ENCODE peak calls at places on chromosomes 5 and 9, in eight cellular contexts. F, H, A, G, Z, X, R and C are unnamed samples.

GRCh38 chr9:85053206-85053605 is 383.7 kb downstream of the NTRK2 start:
- DNase-seq in F (no peak), X (no peak), R (no peak), A (no peak), H (no peak), Z (no peak), G (peak; percentile 20), C (no peak)

GRCh38 chr5:85320495-85320894 is 935.8 kb upstream of the EDIL3 start:
- DNase-seq in G (no peak), F (no peak), Z (no peak), H (no peak), A (no peak), X (no peak), R (no peak), C (no peak)

GRCh38 chr5:78269088-78269703 is 25.3 kb downstream of the AP3B1 start:
- DNase-seq in F (peak; percentile 35), A (peak; percentile 39), X (no peak), R (no peak), H (no peak), Z (no peak), G (peak; percentile 15), C (no peak)

GRCh38 chr5:133704411-133704810 is 92.1 kb upstream of the FSTL4 start:
- DNase-seq in X (no peak), Z (no peak), G (no peak), A (no peak), H (no peak), F (no peak), R (no peak), C (no peak)

GRCh38 chr9:134895849-134896833 is 15.5 kb downstream of the FCN2 start:
- DNase-seq in Z (no peak), F (peak; percentile 90), R (peak; percentile 55), G (peak; percentile 86), X (no peak), H (peak; percentile 92), A (peak; percentile 53), C (peak; percentile 69)

GRCh38 chr5:159184236-159184635 is 25.1 kb downstream of the RNF145 start:
- DNase-seq in G (peak; percentile 66), Z (no peak), A (peak; percentile 50), F (no peak), R (no peak), H (no peak), X (no peak), C (no peak)

GRCh38 chr9:136545065-136545965 is 533 bp downstream of the NOTCH1 start:
- DNase-seq in Z (no peak), R (peak; percentile 25), G (no peak), F (no peak), H (peak; percentile 43), A (peak; percentile 58), X (peak; percentile 55), C (no peak)

GRCh38 chr5:150298701-150299451 is 3.8 kb downstream of the ARSI start:
- DNase-seq in A (peak; percentile 99), H (peak; percentile 77), Z (no peak), F (no peak), R (peak; percentile 97), X (peak; percentile 24), G (peak; percentile 97), C (no peak)

GRCh38 chr9:131658753-131659129 is 81.1 kb downstream of the RAPGEF1 start:
- DNase-seq in A (no peak), Z (no peak), F (no peak), R (no peak), G (no peak), H (no peak), X (no peak), C (no peak)

GRCh38 chr5:52800394-52801213 is 12.9 kb downstream of the ITGA1 start:
- DNase-seq in R (peak; percentile 79), X (peak; percentile 73), G (peak; percentile 83), Z (peak; percentile 76), A (peak; percentile 91), F (peak; percentile 71), H (peak; percentile 46), C (no peak)

GRCh38 chr9:96317335-96317980 is 15.5 kb upstream of the HSD17B3 start:
- DNase-seq in H (peak; percentile 62), X (peak; percentile 73), F (peak; percentile 57), R (peak; percentile 24), G (peak; percentile 45), Z (peak; percentile 43), A (peak; percentile 57), C (peak; percentile 41)

GRCh38 chr9:112751059-112751795 is 667 bp downstream of the SNX30 start:
- DNase-seq in A (peak; percentile 77), X (peak; percentile 83), H (peak; percentile 37), Z (peak; percentile 69), F (peak; percentile 56), R (peak; percentile 72), G (peak; percentile 89), C (no peak)

GRCh38 chr5:124104813-124105212 is 592.8 kb downstream of the CSNK1G3 start:
- DNase-seq in X (no peak), H (no peak), R (no peak), F (no peak), A (no peak), Z (no peak), G (no peak), C (no peak)

GRCh38 chr9:38619556-38620447 is 594 bp downstream of the ANKRD18A start:
- DNase-seq in G (no peak), X (peak; percentile 52), Z (no peak), R (peak; percentile 29), F (no peak), A (peak; percentile 1), H (no peak), C (no peak)

GRCh38 chr5:124906339-124907097 is 160.1 kb upstream of the ZNF608 start:
- DNase-seq in R (peak; percentile 32), X (peak; percentile 53), F (peak; percentile 89), Z (no peak), H (peak; percentile 62), A (peak; percentile 82), G (peak; percentile 78), C (no peak)

GRCh38 chr5:138552700-138553099 is 9.7 kb upstream of the ETF1 start:
- DNase-seq in G (no peak), A (no peak), R (no peak), X (no peak), H (no peak), Z (no peak), F (no peak), C (no peak)
- H3K36me3 ChIP-seq in G (peaks cover 9% of the 10 kb centered on the region), A (peaks cover 42% of the 10 kb centered on the region), R (peaks cover 32% of the 10 kb centered on the region), X (peaks cover 15% of the 10 kb centered on the region), H (peaks cover 54% of the 10 kb centered on the region), Z (peaks cover 19% of the 10 kb centered on the region), F (peaks cover 19% of the 10 kb centered on the region), C (peaks cover 37% of the 10 kb centered on the region)

DNA sequence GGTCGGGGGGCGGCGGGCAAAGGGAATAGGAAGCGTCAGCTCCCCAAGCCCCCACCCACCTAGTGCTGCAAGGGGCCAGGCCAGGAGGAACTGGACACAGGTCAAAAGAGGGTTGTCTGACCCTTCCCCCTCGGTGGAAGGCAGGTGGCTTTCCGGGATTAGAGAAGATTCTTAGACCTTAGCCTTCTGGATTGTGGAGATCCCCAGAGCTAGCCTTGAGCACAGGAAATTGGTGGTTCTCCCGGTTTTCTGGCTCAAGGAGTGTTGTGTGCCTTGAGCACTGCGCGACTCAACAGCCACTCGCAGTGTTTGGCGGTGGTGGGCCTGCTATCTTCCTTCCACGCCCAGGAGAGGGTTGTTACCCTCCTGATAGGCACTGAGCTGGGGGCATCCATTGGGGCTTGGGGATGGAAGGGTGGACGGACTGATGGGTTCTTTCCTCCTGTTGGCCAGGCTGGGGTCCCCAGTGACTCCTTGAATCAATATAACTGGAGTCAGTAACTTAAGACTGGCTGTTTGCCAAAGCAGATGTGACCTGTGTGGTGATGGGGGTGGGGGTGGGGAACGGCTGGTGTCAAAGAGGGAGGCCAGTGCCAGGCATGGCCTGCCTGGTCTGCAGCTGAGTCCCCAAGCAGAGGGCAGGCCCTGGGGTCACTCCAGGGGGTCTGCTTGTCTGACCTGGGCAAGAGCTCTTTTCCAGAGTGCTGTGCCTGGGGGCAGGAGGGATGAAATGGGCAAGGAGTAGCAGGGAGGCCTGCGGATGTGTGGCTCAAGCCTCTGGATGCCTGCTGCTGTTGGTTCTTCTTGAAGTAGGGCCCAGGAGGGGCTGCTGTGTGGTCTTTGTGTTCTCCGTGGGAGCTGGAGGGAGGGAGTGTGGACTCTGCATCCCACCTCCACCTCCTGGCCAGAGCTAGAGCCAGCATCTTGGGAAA is 2.1 kb downstream of the FGF18 start:
- DNase-seq in A (no peak), F (no peak), Z (no peak), R (no peak), X (no peak), H (no peak), G (no peak), C (no peak)
- H3K4me1 ChIP-seq in A (peaks cover 6% of the 10 kb centered on the region), F (peaks cover 13% of the 10 kb centered on the region), Z (peaks cover 12% of the 10 kb centered on the region), R (peaks cover 15% of the 10 kb centered on the region), X (peaks cover 22% of the 10 kb centered on the region), H (peaks cover 8% of the 10 kb centered on the region), G (peaks cover 2% of the 10 kb centered on the region), C (peaks cover 9% of the 10 kb centered on the region)

DNA sequence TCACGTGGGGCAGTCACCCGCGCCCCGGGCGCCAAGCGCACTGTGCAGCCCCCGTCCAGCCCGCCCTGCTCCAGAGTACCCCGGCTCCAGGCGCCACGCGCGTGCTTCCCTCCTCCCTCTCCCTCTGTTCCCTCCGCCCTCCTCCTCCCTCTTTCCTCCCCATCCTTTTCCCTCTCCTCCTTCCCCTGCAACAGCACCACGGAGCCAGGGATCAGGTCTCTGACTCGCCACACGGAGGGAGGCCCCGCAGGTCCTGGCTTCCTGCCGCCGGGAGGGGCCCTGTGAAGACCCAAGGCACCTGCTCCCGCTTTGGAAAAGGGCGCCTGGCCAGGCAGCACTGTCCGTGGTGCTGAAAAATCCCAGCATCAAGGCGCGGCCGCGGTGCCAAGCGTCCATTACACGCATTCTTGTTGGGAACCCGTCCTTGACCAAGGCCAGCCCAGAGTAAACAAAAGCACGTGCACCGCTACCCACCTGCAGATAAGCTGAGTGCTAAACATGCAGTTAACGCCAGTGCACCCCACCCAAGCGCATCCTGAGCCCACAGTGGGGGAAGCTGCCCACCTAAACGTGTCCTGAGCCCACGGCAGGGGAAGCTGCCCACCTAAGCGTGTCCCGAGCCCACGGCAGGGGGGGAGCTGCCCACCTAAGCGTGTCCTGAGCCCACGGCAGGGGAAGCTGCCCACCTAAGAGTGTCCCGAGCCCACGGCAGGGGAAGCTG is 21.7 kb downstream of the SLC6A18 start:
- DNase-seq in X (peak; percentile 93), R (peak; percentile 24), F (peak; percentile 24), H (peak; percentile 61), Z (no peak), G (peak; percentile 18), A (peak; percentile 38), C (no peak)
- TF ChIP-seq EZH2 in X (no peak), R (no peak), F (no peak), H (no peak), Z (no peak), G (no peak), A (no peak), C (no peak)

GRCh38 chr9:127504887-127505251 is 53.6 kb downstream of the LRSAM1 start:
- DNase-seq in X (no peak), Z (no peak), A (no peak), R (no peak), H (no peak), F (no peak), G (no peak), C (no peak)

GRCh38 chr9:127505396-127506116 is 54.2 kb downstream of the LRSAM1 start:
- DNase-seq in A (peak; percentile 68), X (peak; percentile 72), R (no peak), G (peak; percentile 37), H (peak; percentile 51), F (peak; percentile 37), Z (no peak), C (no peak)

GRCh38 chr9:127502706-127503378 is 51.5 kb downstream of the LRSAM1 start:
- DNase-seq in H (no peak), F (no peak), G (no peak), A (no peak), Z (no peak), R (no peak), X (no peak), C (no peak)

GRCh38 chr9:127503379-127503921 is 52.1 kb downstream of the LRSAM1 start:
- DNase-seq in H (no peak), F (no peak), X (no peak), Z (no peak), R (no peak), G (no peak), A (no peak), C (no peak)

GRCh38 chr9:127503947-127504886 is 52.9 kb downstream of the LRSAM1 start:
- DNase-seq in R (peak; percentile 59), G (peak; percentile 77), X (peak; percentile 89), Z (peak; percentile 60), A (peak; percentile 83), F (peak; percentile 75), H (peak; percentile 79), C (peak; percentile 62)
- H3K36me3 ChIP-seq in R (peaks cover 28% of the 10 kb centered on the region), G (peaks cover 61% of the 10 kb centered on the region), X (no peaks in the 10 kb centered on the region), Z (peaks cover 4% of the 10 kb centered on the region), A (peaks cover 57% of the 10 kb centered on the region), F (peaks cover 19% of the 10 kb centered on the region), H (peaks cover 7% of the 10 kb centered on the region), C (peaks cover 6% of the 10 kb centered on the region)